ENCODE peak calls at places on chromosomes 1 and 21, in four cellular contexts. K is activated T-cell treated with anti-CD3 and anti-CD28 coated beads for 1 hour; C is NCI-H748 treated with DMSO at 0.1 percent for 48 hours; S is CD4-positive, alpha-beta memory T cell. N is an unnamed sample.

GRCh38 chr1:3320246-3321152 is 134.0 kb upstream of the ARHGEF16 start:
- DNase-seq in C (no peak), K (no peak), S (no peak), N (no peak)

GRCh38 chr21:28608646-28609045 is 384.0 kb downstream of the LTN1 start:
- DNase-seq in C (no peak), K (no peak), S (no peak), N (no peak)

GRCh38 chr1:26287033-26287711 is 7.3 kb downstream of the SH3BGRL3 start:
- DNase-seq in C (no peak), S (peak), K (no peak), N (peak)

GRCh38 chr1:229342902-229343587 is at the start of gene CCSAP:
- DNase-seq in C (peak), S (no peak), K (peak), N (peak)

GRCh38 chr1:39899611-39900538 is 1.8 kb downstream of the MYCL start:
- DNase-seq in K (no peak), C (no peak), S (no peak), N (no peak)

GRCh38 chr1:111436726-111437125 is 9.2 kb upstream of the OVGP1 start:
- DNase-seq in C (no peak), S (no peak), K (no peak), N (no peak)

GRCh38 chr1:153506386-153506785 is 29.4 kb downstream of the S100A6 start:
- DNase-seq in K (no peak), S (no peak), C (no peak), N (no peak)

GRCh38 chr1:83098791-83099190 is 900.1 kb downstream of the TTLL7 start:
- DNase-seq in C (no peak), S (no peak), K (no peak), N (no peak)

GRCh38 chr1:162678439-162678838 is 46.2 kb downstream of the DDR2 start:
- DNase-seq in S (no peak), C (no peak), K (no peak), N (no peak)

GRCh38 chr1:215198021-215198420 is 115.5 kb downstream of the KCNK2 start:
- DNase-seq in K (no peak), C (no peak), S (no peak), N (no peak)

GRCh38 chr1:213720032-213720431 is 267.7 kb upstream of the PROX1 start:
- DNase-seq in C (peak), K (no peak), S (no peak), N (no peak)

GRCh38 chr1:199273837-199274379 is 635.1 kb downstream of the PTPRC start:
- DNase-seq in K (no peak), C (no peak), S (no peak), N (no peak)

GRCh38 chr1:230306158-230306557 is 120.0 kb downstream of the PGBD5 start:
- DNase-seq in S (no peak), K (no peak), C (no peak), N (no peak)

GRCh38 chr1:11641776-11642305 is 12.4 kb downstream of the FBXO2 start:
- DNase-seq in S (no peak), K (no peak), C (no peak), N (no peak)

GRCh38 chr21:41361053-41361785 is 608 bp upstream of the MX2 start:
- DNase-seq in K (no peak), S (no peak), C (no peak), N (no peak)

GRCh38 chr1:245551536-245551935 is 396.8 kb downstream of the KIF26B start:
- DNase-seq in K (no peak), S (no peak), C (no peak), N (no peak)

GRCh38 chr1:16991571-16991970 is 11.2 kb upstream of the MFAP2 start:
- DNase-seq in C (no peak), K (no peak), S (no peak), N (no peak)

GRCh38 chr1:245715970-245716369 is 561.2 kb downstream of the KIF26B start:
- DNase-seq in K (no peak), C (no peak), S (no peak), N (no peak)

GRCh38 chr1:68111804-68112436 is 61.5 kb upstream of the DIRAS3 start:
- DNase-seq in C (peak), K (no peak), S (no peak), N (no peak)

GRCh38 chr1:176639136-176639535 is 176.2 kb downstream of the PAPPA2 start:
- DNase-seq in S (no peak), K (no peak), C (no peak), N (no peak)

GRCh38 chr1:38489844-38490270 is 369.7 kb downstream of the RRAGC start:
- DNase-seq in S (peak), K (peak), C (peak), N (no peak)

GRCh38 chr1:30719406-30720270 is 3.7 kb downstream of the MATN1 start:
- DNase-seq in C (no peak), K (no peak), S (no peak), N (no peak)